ENCODE peak calls at places on chromosomes 2 and 18, in four cellular contexts. One of them, this sample, is unnamed.

GRCh38 chr2:180061085-180061484 is 54.0 kb upstream of the CWC22 start:
- DNase-seq in KBM-7: no peak
- DNase-seq in KG1: no peak
- DNase-seq in naive B cell: no peak
- DNase-seq in this sample: no peak

GRCh38 chr2:237171396-237171795 is 85.7 kb downstream of the COPS8 start:
- DNase-seq in naive B cell: no peak
- DNase-seq in KG1: no peak
- DNase-seq in KBM-7: no peak
- DNase-seq in this sample: peak

GRCh38 chr2:136920652-136921333 is 155.4 kb downstream of the THSD7B start:
- DNase-seq in naive B cell: no peak
- DNase-seq in KG1: no peak
- DNase-seq in KBM-7: no peak
- DNase-seq in this sample: no peak

GRCh38 chr2:120246546-120247300 is 5.9 kb upstream of the RALB start:
- DNase-seq in naive B cell: no peak
- DNase-seq in KG1: no peak
- DNase-seq in KBM-7: no peak
- DNase-seq in this sample: no peak

GRCh38 chr18:51514128-51514527 is 316.6 kb upstream of the MEX3C start:
- DNase-seq in KG1: no peak
- DNase-seq in KBM-7: no peak
- DNase-seq in naive B cell: no peak
- DNase-seq in this sample: no peak

GRCh38 chr2:165202230-165202629 is 1.6 kb downstream of the SCN3A start:
- DNase-seq in KG1: no peak
- DNase-seq in KBM-7: no peak
- DNase-seq in naive B cell: no peak
- DNase-seq in this sample: no peak

GRCh38 chr2:159890945-159891588 is 93.1 kb upstream of the CD302 start:
- DNase-seq in naive B cell: no peak
- DNase-seq in KBM-7: no peak
- DNase-seq in KG1: no peak
- DNase-seq in this sample: no peak

GRCh38 chr18:13164406-13164805 is 54.2 kb upstream of the LDLRAD4 start:
- DNase-seq in naive B cell: no peak
- DNase-seq in KG1: no peak
- DNase-seq in KBM-7: no peak
- DNase-seq in this sample: no peak

GRCh38 chr18:55585586-55586521 is 2.1 kb downstream of the TCF4 start:
- DNase-seq in KG1: no peak
- DNase-seq in KBM-7: no peak
- DNase-seq in naive B cell: no peak
- DNase-seq in this sample: no peak

GRCh38 chr2:205494856-205495255 is 187.4 kb upstream of the NRP2 start:
- DNase-seq in naive B cell: no peak
- DNase-seq in KG1: no peak
- DNase-seq in KBM-7: no peak
- DNase-seq in this sample: no peak

GRCh38 chr2:168920504-168921157 is 19.5 kb downstream of the G6PC2 start:
- DNase-seq in KBM-7: peak
- DNase-seq in KG1: peak
- DNase-seq in naive B cell: peak
- DNase-seq in this sample: no peak

GRCh38 chr2:171741189-171741588 is 53.9 kb downstream of the DYNC1I2 start:
- DNase-seq in KBM-7: peak
- DNase-seq in KG1: no peak
- DNase-seq in naive B cell: peak
- DNase-seq in this sample: no peak

GRCh38 chr18:55326134-55326533 is 261.9 kb downstream of the TCF4 start:
- DNase-seq in KG1: no peak
- DNase-seq in naive B cell: no peak
- DNase-seq in KBM-7: no peak
- DNase-seq in this sample: no peak

GRCh38 chr2:8671802-8672201 is 10.1 kb upstream of the ID2 start:
- DNase-seq in KBM-7: no peak
- DNase-seq in KG1: no peak
- DNase-seq in naive B cell: no peak
- DNase-seq in this sample: no peak

GRCh38 chr2:155310589-155310988 is 612.1 kb downstream of the KCNJ3 start:
- DNase-seq in KBM-7: peak
- DNase-seq in KG1: peak
- DNase-seq in naive B cell: no peak
- DNase-seq in this sample: no peak

GRCh38 chr2:237698338-237698694 is 70.9 kb downstream of the LRRFIP1 start:
- DNase-seq in naive B cell: no peak
- DNase-seq in KG1: no peak
- DNase-seq in KBM-7: no peak
- DNase-seq in this sample: no peak

GRCh38 chr2:223570784-223571183 is 31.4 kb downstream of the SCG2 start:
- DNase-seq in naive B cell: no peak
- DNase-seq in KBM-7: no peak
- DNase-seq in KG1: no peak
- DNase-seq in this sample: no peak

GRCh38 chr2:71700880-71701397 is 247.6 kb downstream of the DYSF start:
- DNase-seq in KG1: no peak
- DNase-seq in KBM-7: no peak
- DNase-seq in naive B cell: no peak
- DNase-seq in this sample: no peak

GRCh38 chr2:98445167-98445522 is 487 bp downstream of the INPP4A start:
- DNase-seq in KBM-7: no peak
- DNase-seq in KG1: no peak
- DNase-seq in naive B cell: no peak
- DNase-seq in this sample: no peak

GRCh38 chr2:218319813-218320360 is 27.6 kb upstream of the TMBIM1 start:
- DNase-seq in KG1: no peak
- DNase-seq in naive B cell: no peak
- DNase-seq in KBM-7: peak
- DNase-seq in this sample: no peak

GRCh38 chr2:38440655-38441054 is 63.6 kb upstream of the ATL2 start:
- DNase-seq in KG1: no peak
- DNase-seq in naive B cell: no peak
- DNase-seq in KBM-7: no peak
- DNase-seq in this sample: no peak

GRCh38 chr18:79588636-79589481 is 90.7 kb upstream of the CTDP1 start:
- DNase-seq in KBM-7: peak
- DNase-seq in naive B cell: no peak
- DNase-seq in KG1: no peak
- DNase-seq in this sample: no peak

GRCh38 chr18:75161629-75162028 is 47.3 kb downstream of the PTGR3 start:
- DNase-seq in KG1: peak
- DNase-seq in naive B cell: peak
- DNase-seq in KBM-7: peak
- DNase-seq in this sample: no peak

GRCh38 chr2:26243643-26244478 is 571 bp downstream of the HADHA start:
- DNase-seq in naive B cell: peak
- DNase-seq in KG1: peak
- DNase-seq in KBM-7: peak
- DNase-seq in this sample: no peak

GRCh38 chr2:237149425-237149824 is 63.7 kb downstream of the COPS8 start:
- DNase-seq in KBM-7: no peak
- DNase-seq in naive B cell: no peak
- DNase-seq in KG1: no peak
- DNase-seq in this sample: no peak

GRCh38 chr2:36453652-36454051 is 98.1 kb downstream of the CRIM1 start:
- DNase-seq in KG1: no peak
- DNase-seq in KBM-7: no peak
- DNase-seq in naive B cell: no peak
- DNase-seq in this sample: no peak

GRCh38 chr18:9353596-9353995 is 19.0 kb downstream of the TWSG1 start:
- DNase-seq in KG1: no peak
- DNase-seq in KBM-7: no peak
- DNase-seq in naive B cell: no peak
- DNase-seq in this sample: no peak

GRCh38 chr2:3159801-3160545 is 217.6 kb downstream of the EIPR1 start:
- DNase-seq in naive B cell: no peak
- DNase-seq in KG1: no peak
- DNase-seq in KBM-7: no peak
- DNase-seq in this sample: no peak

GRCh38 chr18:58129019-58129374 is 85.0 kb downstream of the NEDD4L start:
- DNase-seq in KG1: no peak
- DNase-seq in naive B cell: no peak
- DNase-seq in KBM-7: no peak
- DNase-seq in this sample: no peak

GRCh38 chr2:61268249-61268648 is 106.3 kb downstream of the C2orf74 start:
- DNase-seq in naive B cell: no peak
- DNase-seq in KBM-7: no peak
- DNase-seq in KG1: no peak
- DNase-seq in this sample: no peak

GRCh38 chr2:84647267-84647666 is 131.0 kb downstream of the DNAH6 start:
- DNase-seq in KG1: no peak
- DNase-seq in KBM-7: no peak
- DNase-seq in naive B cell: no peak
- DNase-seq in this sample: no peak

GRCh38 chr2:47778698-47779415 is 4.1 kb upstream of the MSH6 start:
- DNase-seq in KBM-7: no peak
- DNase-seq in naive B cell: no peak
- DNase-seq in KG1: no peak
- DNase-seq in this sample: no peak

GRCh38 chr2:79876430-79876829 is 363.6 kb downstream of the CTNNA2 start:
- DNase-seq in KG1: no peak
- DNase-seq in naive B cell: no peak
- DNase-seq in KBM-7: peak
- DNase-seq in this sample: no peak

GRCh38 chr18:7946724-7947377 is 379.7 kb downstream of the PTPRM start:
- DNase-seq in naive B cell: no peak
- DNase-seq in KBM-7: no peak
- DNase-seq in KG1: peak
- DNase-seq in this sample: peak